ENCODE peak calls at places on chromosomes 12 and 14, in five cellular contexts. One of them, this sample, is unnamed.

GRCh38 chr12:46777587-46777986 is 48.2 kb downstream of the SLC38A4 start:
- DNase-seq in Right ventricle myocardium superior: no peak
- DNase-seq in HuH-7: no peak
- DNase-seq in HTR-8/SVneo: no peak
- DNase-seq in cardiac muscle cell: no peak
- DNase-seq in this sample: no peak

GRCh38 chr14:65482769-65483438 is 70.4 kb downstream of the FUT8 start:
- DNase-seq in HTR-8/SVneo: no peak
- DNase-seq in HuH-7: no peak
- DNase-seq in cardiac muscle cell: peak; percentile 15
- DNase-seq in Right ventricle myocardium superior: no peak
- DNase-seq in this sample: no peak

GRCh38 chr14:34174973-34175372 is 224.1 kb upstream of the EGLN3 start:
- DNase-seq in HTR-8/SVneo: no peak
- DNase-seq in cardiac muscle cell: no peak
- DNase-seq in HuH-7: no peak
- DNase-seq in Right ventricle myocardium superior: no peak
- DNase-seq in this sample: no peak

GRCh38 chr12:107415066-107415465 is 270.5 kb upstream of the PWP1 start:
- DNase-seq in HTR-8/SVneo: peak; percentile 37
- DNase-seq in Right ventricle myocardium superior: no peak
- DNase-seq in HuH-7: no peak
- DNase-seq in cardiac muscle cell: no peak
- DNase-seq in this sample: no peak

GRCh38 chr12:92570056-92570753 is 132.6 kb upstream of the PLEKHG7 start:
- DNase-seq in HuH-7: no peak
- DNase-seq in cardiac muscle cell: peak; percentile 90
- DNase-seq in HTR-8/SVneo: peak; percentile 63
- DNase-seq in Right ventricle myocardium superior: no peak
- DNase-seq in this sample: peak; percentile 84

GRCh38 chr12:13613297-13613696 is 368.1 kb downstream of the GRIN2B start:
- DNase-seq in cardiac muscle cell: no peak
- DNase-seq in Right ventricle myocardium superior: no peak
- DNase-seq in HTR-8/SVneo: no peak
- DNase-seq in HuH-7: no peak
- DNase-seq in this sample: no peak

GRCh38 chr12:80702889-80703605 is 4.4 kb upstream of the MYF6 start:
- DNase-seq in HTR-8/SVneo: no peak
- DNase-seq in cardiac muscle cell: peak; percentile 67
- DNase-seq in HuH-7: peak; percentile 23
- DNase-seq in Right ventricle myocardium superior: no peak
- DNase-seq in this sample: peak; percentile 9

GRCh38 chr12:71938728-71939385 is at the start of gene TPH2:
- DNase-seq in HTR-8/SVneo: peak; percentile 41
- DNase-seq in HuH-7: peak; percentile 57
- DNase-seq in Right ventricle myocardium superior: no peak
- DNase-seq in cardiac muscle cell: peak; percentile 77
- DNase-seq in this sample: peak; percentile 43

GRCh38 chr12:6372403-6373003 is 2.9 kb downstream of the SCNN1A start:
- DNase-seq in HuH-7: peak; percentile 76
- DNase-seq in cardiac muscle cell: peak; percentile 93
- DNase-seq in Right ventricle myocardium superior: no peak
- DNase-seq in HTR-8/SVneo: peak; percentile 96
- DNase-seq in this sample: no peak

GRCh38 chr12:58703911-58704310 is 216.4 kb downstream of the LRIG3 start:
- DNase-seq in HTR-8/SVneo: no peak
- DNase-seq in Right ventricle myocardium superior: no peak
- DNase-seq in HuH-7: no peak
- DNase-seq in cardiac muscle cell: peak; percentile 22
- DNase-seq in this sample: no peak

GRCh38 chr12:38817942-38818341 is 87.4 kb downstream of the CPNE8 start:
- DNase-seq in HTR-8/SVneo: no peak
- DNase-seq in HuH-7: no peak
- DNase-seq in Right ventricle myocardium superior: no peak
- DNase-seq in cardiac muscle cell: no peak
- DNase-seq in this sample: no peak

GRCh38 chr12:47768323-47768811 is 4.7 kb upstream of the SLC48A1 start:
- DNase-seq in HTR-8/SVneo: peak; percentile 66
- DNase-seq in HuH-7: peak; percentile 56
- DNase-seq in Right ventricle myocardium superior: no peak
- DNase-seq in cardiac muscle cell: peak; percentile 44
- DNase-seq in this sample: no peak

GRCh38 chr12:32499048-32499447 is 99.7 kb downstream of the FGD4 start:
- DNase-seq in HTR-8/SVneo: no peak
- DNase-seq in cardiac muscle cell: no peak
- DNase-seq in HuH-7: no peak
- DNase-seq in Right ventricle myocardium superior: no peak
- DNase-seq in this sample: no peak

GRCh38 chr14:56324831-56325230 is 206.6 kb downstream of the PELI2 start:
- DNase-seq in HTR-8/SVneo: no peak
- DNase-seq in Right ventricle myocardium superior: no peak
- DNase-seq in cardiac muscle cell: no peak
- DNase-seq in HuH-7: no peak
- DNase-seq in this sample: no peak

GRCh38 chr12:132888852-132889251 is 1.4 kb upstream of the CHFR start:
- DNase-seq in cardiac muscle cell: no peak
- DNase-seq in HTR-8/SVneo: no peak
- DNase-seq in HuH-7: no peak
- DNase-seq in Right ventricle myocardium superior: no peak
- DNase-seq in this sample: no peak

GRCh38 chr14:100755649-100756048 is 29.0 kb downstream of the DLK1 start:
- DNase-seq in Right ventricle myocardium superior: no peak
- DNase-seq in HuH-7: no peak
- DNase-seq in HTR-8/SVneo: peak; percentile 32
- DNase-seq in cardiac muscle cell: no peak
- DNase-seq in this sample: no peak

GRCh38 chr12:105462841-105463240 is 132.3 kb downstream of the C12orf75 start:
- DNase-seq in Right ventricle myocardium superior: no peak
- DNase-seq in HTR-8/SVneo: no peak
- DNase-seq in cardiac muscle cell: no peak
- DNase-seq in HuH-7: no peak
- DNase-seq in this sample: no peak

GRCh38 chr12:43338848-43339526 is 213.0 kb downstream of the ADAMTS20 start:
- DNase-seq in HuH-7: no peak
- DNase-seq in HTR-8/SVneo: peak; percentile 29
- DNase-seq in cardiac muscle cell: peak; percentile 77
- DNase-seq in Right ventricle myocardium superior: no peak
- DNase-seq in this sample: peak; percentile 80